ENCODE peak calls at places on chromosomes 4 and X, in eight cellular contexts. One of them, this sample, is unnamed.

GRCh38 chr4:147057631-147057980 is 111.9 kb upstream of the TTC29 start:
- DNase-seq in Calu3: no peak
- DNase-seq in T1000: no peak
- DNase-seq in dermis microvascular lymphatic vessel endothelial cell: no peak
- DNase-seq in left ventricle myocardium inferior: no peak
- DNase-seq in mucosa of gallbladder: no peak
- DNase-seq in osteoblast: no peak
- DNase-seq in NCI-H2029: no peak
- DNase-seq in this sample: no peak

GRCh38 chr4:140158234-140159030 is 4.4 kb upstream of the MAML3 start:
- DNase-seq in Calu3: no peak
- DNase-seq in T1000: no peak
- DNase-seq in dermis microvascular lymphatic vessel endothelial cell: no peak
- DNase-seq in left ventricle myocardium inferior: no peak
- DNase-seq in mucosa of gallbladder: no peak
- DNase-seq in osteoblast: no peak
- DNase-seq in NCI-H2029: peak; percentile 91
- DNase-seq in this sample: no peak

GRCh38 chr4:95155759-95156451 is 392.9 kb downstream of the UNC5C start:
- DNase-seq in Calu3: no peak
- DNase-seq in T1000: no peak
- DNase-seq in dermis microvascular lymphatic vessel endothelial cell: no peak
- DNase-seq in left ventricle myocardium inferior: no peak
- DNase-seq in mucosa of gallbladder: no peak
- DNase-seq in osteoblast: peak; percentile 56
- DNase-seq in NCI-H2029: no peak
- DNase-seq in this sample: no peak

GRCh38 chrX:8030361-8030760 is 103.1 kb upstream of the PNPLA4 start:
- DNase-seq in Calu3: no peak
- DNase-seq in T1000: no peak
- DNase-seq in dermis microvascular lymphatic vessel endothelial cell: no peak
- DNase-seq in left ventricle myocardium inferior: no peak
- DNase-seq in mucosa of gallbladder: no peak
- DNase-seq in osteoblast: no peak
- DNase-seq in NCI-H2029: no peak
- DNase-seq in this sample: no peak

GRCh38 chrX:104565791-104566687 is at the start of gene IL1RAPL2:
- DNase-seq in Calu3: peak; percentile 68
- DNase-seq in T1000: no peak
- DNase-seq in dermis microvascular lymphatic vessel endothelial cell: peak; percentile 1
- DNase-seq in left ventricle myocardium inferior: no peak
- DNase-seq in mucosa of gallbladder: peak; percentile 38
- DNase-seq in osteoblast: no peak
- DNase-seq in NCI-H2029: no peak
- DNase-seq in this sample: no peak

GRCh38 chr4:36348403-36348938 is 67.1 kb downstream of the DTHD1 start:
- DNase-seq in Calu3: no peak
- DNase-seq in T1000: no peak
- DNase-seq in dermis microvascular lymphatic vessel endothelial cell: no peak
- DNase-seq in left ventricle myocardium inferior: no peak
- DNase-seq in mucosa of gallbladder: no peak
- DNase-seq in osteoblast: no peak
- DNase-seq in NCI-H2029: no peak
- DNase-seq in this sample: no peak

GRCh38 chrX:20029728-20030127 is 38.9 kb upstream of the BCLAF3 start:
- DNase-seq in Calu3: peak; percentile 69
- DNase-seq in T1000: no peak
- DNase-seq in dermis microvascular lymphatic vessel endothelial cell: no peak
- DNase-seq in left ventricle myocardium inferior: no peak
- DNase-seq in mucosa of gallbladder: peak; percentile 88
- DNase-seq in osteoblast: no peak
- DNase-seq in NCI-H2029: no peak
- DNase-seq in this sample: no peak

GRCh38 chr4:112348488-112349158 is 51.5 kb downstream of the ALPK1 start:
- DNase-seq in Calu3: no peak
- DNase-seq in T1000: no peak
- DNase-seq in dermis microvascular lymphatic vessel endothelial cell: no peak
- DNase-seq in left ventricle myocardium inferior: peak; percentile 84
- DNase-seq in mucosa of gallbladder: no peak
- DNase-seq in osteoblast: peak; percentile 75
- DNase-seq in NCI-H2029: peak; percentile 77
- DNase-seq in this sample: no peak

GRCh38 chrX:37846141-37846540 is 1.2 kb downstream of the DYNLT3 start:
- DNase-seq in Calu3: no peak
- DNase-seq in T1000: no peak
- DNase-seq in dermis microvascular lymphatic vessel endothelial cell: no peak
- DNase-seq in left ventricle myocardium inferior: no peak
- DNase-seq in mucosa of gallbladder: no peak
- DNase-seq in osteoblast: peak; percentile 1
- DNase-seq in NCI-H2029: no peak
- DNase-seq in this sample: no peak

GRCh38 chr4:172980178-172980577 is 188.4 kb upstream of the GALNT7 start:
- DNase-seq in Calu3: no peak
- DNase-seq in T1000: no peak
- DNase-seq in dermis microvascular lymphatic vessel endothelial cell: no peak
- DNase-seq in left ventricle myocardium inferior: no peak
- DNase-seq in mucosa of gallbladder: no peak
- DNase-seq in osteoblast: no peak
- DNase-seq in NCI-H2029: no peak
- DNase-seq in this sample: no peak

GRCh38 chr4:149549911-149550310 is 265.7 kb downstream of the IQCM start:
- DNase-seq in Calu3: no peak
- DNase-seq in T1000: no peak
- DNase-seq in dermis microvascular lymphatic vessel endothelial cell: no peak
- DNase-seq in left ventricle myocardium inferior: no peak
- DNase-seq in mucosa of gallbladder: peak; percentile 17
- DNase-seq in osteoblast: peak; percentile 6
- DNase-seq in NCI-H2029: no peak
- DNase-seq in this sample: no peak

GRCh38 chr4:77488882-77489281 is 116.7 kb upstream of the CXCL13 start:
- DNase-seq in Calu3: no peak
- DNase-seq in T1000: no peak
- DNase-seq in dermis microvascular lymphatic vessel endothelial cell: no peak
- DNase-seq in left ventricle myocardium inferior: no peak
- DNase-seq in mucosa of gallbladder: no peak
- DNase-seq in osteoblast: no peak
- DNase-seq in NCI-H2029: no peak
- DNase-seq in this sample: no peak

GRCh38 chr4:5888222-5888701 is 4.6 kb downstream of the CRMP1 start:
- DNase-seq in Calu3: no peak
- DNase-seq in T1000: no peak
- DNase-seq in dermis microvascular lymphatic vessel endothelial cell: no peak
- DNase-seq in left ventricle myocardium inferior: no peak
- DNase-seq in mucosa of gallbladder: no peak
- DNase-seq in osteoblast: peak; percentile 71
- DNase-seq in NCI-H2029: peak; percentile 75
- DNase-seq in this sample: no peak

GRCh38 chrX:110318664-110318968 is 731 bp upstream of the AMMECR1 start:
- DNase-seq in Calu3: no peak
- DNase-seq in T1000: no peak
- DNase-seq in dermis microvascular lymphatic vessel endothelial cell: no peak
- DNase-seq in left ventricle myocardium inferior: no peak
- DNase-seq in mucosa of gallbladder: no peak
- DNase-seq in osteoblast: no peak
- DNase-seq in NCI-H2029: no peak
- DNase-seq in this sample: no peak

GRCh38 chrX:115949900-115950822 is 220.4 kb upstream of the AGTR2 start:
- DNase-seq in Calu3: no peak
- DNase-seq in T1000: no peak
- DNase-seq in dermis microvascular lymphatic vessel endothelial cell: peak; percentile 26
- DNase-seq in left ventricle myocardium inferior: no peak
- DNase-seq in mucosa of gallbladder: peak; percentile 32
- DNase-seq in osteoblast: no peak
- DNase-seq in NCI-H2029: no peak
- DNase-seq in this sample: no peak

GRCh38 chrX:49058794-49059193 is at the start of gene CCDC120:
- DNase-seq in Calu3: peak; percentile 67
- DNase-seq in T1000: no peak
- DNase-seq in dermis microvascular lymphatic vessel endothelial cell: no peak
- DNase-seq in left ventricle myocardium inferior: no peak
- DNase-seq in mucosa of gallbladder: peak; percentile 28
- DNase-seq in osteoblast: peak; percentile 46
- DNase-seq in NCI-H2029: peak; percentile 16
- DNase-seq in this sample: no peak

GRCh38 chr4:98290511-98290910 is 29.3 kb downstream of the RAP1GDS1 start:
- DNase-seq in Calu3: no peak
- DNase-seq in T1000: no peak
- DNase-seq in dermis microvascular lymphatic vessel endothelial cell: no peak
- DNase-seq in left ventricle myocardium inferior: no peak
- DNase-seq in mucosa of gallbladder: no peak
- DNase-seq in osteoblast: no peak
- DNase-seq in NCI-H2029: no peak
- DNase-seq in this sample: no peak

GRCh38 chr4:151855747-151856146 is 94.9 kb upstream of the GATB start:
- DNase-seq in Calu3: no peak
- DNase-seq in T1000: no peak
- DNase-seq in dermis microvascular lymphatic vessel endothelial cell: no peak
- DNase-seq in left ventricle myocardium inferior: no peak
- DNase-seq in mucosa of gallbladder: no peak
- DNase-seq in osteoblast: no peak
- DNase-seq in NCI-H2029: no peak
- DNase-seq in this sample: no peak

GRCh38 chr4:169100656-169101055 is 90.6 kb upstream of the CBR4 start:
- DNase-seq in Calu3: no peak
- DNase-seq in T1000: no peak
- DNase-seq in dermis microvascular lymphatic vessel endothelial cell: no peak
- DNase-seq in left ventricle myocardium inferior: no peak
- DNase-seq in mucosa of gallbladder: no peak
- DNase-seq in osteoblast: no peak
- DNase-seq in NCI-H2029: no peak
- DNase-seq in this sample: no peak

GRCh38 chr4:160450861-160451260 is 1348.0 kb downstream of the RAPGEF2 start:
- DNase-seq in Calu3: no peak
- DNase-seq in T1000: no peak
- DNase-seq in dermis microvascular lymphatic vessel endothelial cell: no peak
- DNase-seq in left ventricle myocardium inferior: no peak
- DNase-seq in mucosa of gallbladder: no peak
- DNase-seq in osteoblast: no peak
- DNase-seq in NCI-H2029: no peak
- DNase-seq in this sample: no peak

GRCh38 chrX:110407910-110408545 is 49.4 kb downstream of the RTL9 start:
- DNase-seq in Calu3: peak; percentile 74
- DNase-seq in T1000: peak; percentile 3
- DNase-seq in dermis microvascular lymphatic vessel endothelial cell: peak; percentile 36
- DNase-seq in left ventricle myocardium inferior: no peak
- DNase-seq in mucosa of gallbladder: peak; percentile 67
- DNase-seq in osteoblast: no peak
- DNase-seq in NCI-H2029: peak; percentile 8
- DNase-seq in this sample: no peak

GRCh38 chrX:42096262-42096939 is 173.0 kb upstream of the CASK start:
- DNase-seq in Calu3: peak; percentile 80
- DNase-seq in T1000: no peak
- DNase-seq in dermis microvascular lymphatic vessel endothelial cell: no peak
- DNase-seq in left ventricle myocardium inferior: no peak
- DNase-seq in mucosa of gallbladder: peak; percentile 41
- DNase-seq in osteoblast: peak; percentile 47
- DNase-seq in NCI-H2029: no peak
- DNase-seq in this sample: no peak

GRCh38 chr4:3675251-3676115 is 90.7 kb upstream of the ADRA2C start:
- DNase-seq in Calu3: no peak
- DNase-seq in T1000: no peak
- DNase-seq in dermis microvascular lymphatic vessel endothelial cell: no peak
- DNase-seq in left ventricle myocardium inferior: no peak
- DNase-seq in mucosa of gallbladder: no peak
- DNase-seq in osteoblast: no peak
- DNase-seq in NCI-H2029: no peak
- DNase-seq in this sample: no peak

GRCh38 chr4:47010347-47011188 is 17.2 kb upstream of the GABRA4 start:
- DNase-seq in Calu3: no peak
- DNase-seq in T1000: no peak
- DNase-seq in dermis microvascular lymphatic vessel endothelial cell: no peak
- DNase-seq in left ventricle myocardium inferior: no peak
- DNase-seq in mucosa of gallbladder: no peak
- DNase-seq in osteoblast: no peak
- DNase-seq in NCI-H2029: no peak
- DNase-seq in this sample: no peak

GRCh38 chr4:52911684-52912294 is 49.7 kb downstream of the RASL11B start:
- DNase-seq in Calu3: peak; percentile 84
- DNase-seq in T1000: no peak
- DNase-seq in dermis microvascular lymphatic vessel endothelial cell: peak; percentile 42
- DNase-seq in left ventricle myocardium inferior: peak; percentile 59
- DNase-seq in mucosa of gallbladder: peak; percentile 80
- DNase-seq in osteoblast: peak; percentile 61
- DNase-seq in NCI-H2029: peak; percentile 70
- DNase-seq in this sample: peak; percentile 50

GRCh38 chrX:69362889-69363288 is 141.2 kb upstream of the NALF2 start:
- DNase-seq in Calu3: no peak
- DNase-seq in T1000: no peak
- DNase-seq in dermis microvascular lymphatic vessel endothelial cell: no peak
- DNase-seq in left ventricle myocardium inferior: peak; percentile 16
- DNase-seq in mucosa of gallbladder: peak; percentile 14
- DNase-seq in osteoblast: no peak
- DNase-seq in NCI-H2029: no peak
- DNase-seq in this sample: no peak

GRCh38 chrX:113726898-113727297 is 857.0 kb upstream of the HTR2C start:
- DNase-seq in Calu3: no peak
- DNase-seq in T1000: no peak
- DNase-seq in dermis microvascular lymphatic vessel endothelial cell: no peak
- DNase-seq in left ventricle myocardium inferior: no peak
- DNase-seq in mucosa of gallbladder: no peak
- DNase-seq in osteoblast: no peak
- DNase-seq in NCI-H2029: no peak
- DNase-seq in this sample: no peak

GRCh38 chrX:142233400-142233799 is 28.3 kb upstream of the MAGEC2 start:
- DNase-seq in Calu3: no peak
- DNase-seq in T1000: no peak
- DNase-seq in dermis microvascular lymphatic vessel endothelial cell: no peak
- DNase-seq in left ventricle myocardium inferior: no peak
- DNase-seq in mucosa of gallbladder: no peak
- DNase-seq in osteoblast: no peak
- DNase-seq in NCI-H2029: no peak
- DNase-seq in this sample: no peak

GRCh38 chr4:6811165-6811564 is 28.6 kb downstream of the KIAA0232 start:
- DNase-seq in Calu3: no peak
- DNase-seq in T1000: no peak
- DNase-seq in dermis microvascular lymphatic vessel endothelial cell: no peak
- DNase-seq in left ventricle myocardium inferior: no peak
- DNase-seq in mucosa of gallbladder: no peak
- DNase-seq in osteoblast: no peak
- DNase-seq in NCI-H2029: no peak
- DNase-seq in this sample: no peak

GRCh38 chr4:82898322-82899243 is 2.0 kb upstream of the THAP9 start:
- DNase-seq in Calu3: no peak
- DNase-seq in T1000: no peak
- DNase-seq in dermis microvascular lymphatic vessel endothelial cell: no peak
- DNase-seq in left ventricle myocardium inferior: no peak
- DNase-seq in mucosa of gallbladder: peak; percentile 15
- DNase-seq in osteoblast: peak; percentile 54
- DNase-seq in NCI-H2029: peak; percentile 9
- DNase-seq in this sample: peak; percentile 46

GRCh38 chrX:34927866-34928265 is 14.7 kb upstream of the FAM47B start:
- DNase-seq in Calu3: no peak
- DNase-seq in T1000: no peak
- DNase-seq in dermis microvascular lymphatic vessel endothelial cell: no peak
- DNase-seq in left ventricle myocardium inferior: no peak
- DNase-seq in mucosa of gallbladder: no peak
- DNase-seq in osteoblast: no peak
- DNase-seq in NCI-H2029: no peak
- DNase-seq in this sample: no peak

GRCh38 chr4:113613503-113613902 is 148.0 kb downstream of the CAMK2D start:
- DNase-seq in Calu3: no peak
- DNase-seq in T1000: no peak
- DNase-seq in dermis microvascular lymphatic vessel endothelial cell: no peak
- DNase-seq in left ventricle myocardium inferior: no peak
- DNase-seq in mucosa of gallbladder: no peak
- DNase-seq in osteoblast: no peak
- DNase-seq in NCI-H2029: no peak
- DNase-seq in this sample: no peak

GRCh38 chr4:7336732-7337131 is 98.0 kb downstream of the PSAPL1 start:
- DNase-seq in Calu3: no peak
- DNase-seq in T1000: no peak
- DNase-seq in dermis microvascular lymphatic vessel endothelial cell: no peak
- DNase-seq in left ventricle myocardium inferior: peak; percentile 8
- DNase-seq in mucosa of gallbladder: no peak
- DNase-seq in osteoblast: peak; percentile 45
- DNase-seq in NCI-H2029: no peak
- DNase-seq in this sample: no peak

GRCh38 chrX:8971116-8971515 is 62.8 kb downstream of the FAM9B start:
- DNase-seq in Calu3: no peak
- DNase-seq in T1000: no peak
- DNase-seq in dermis microvascular lymphatic vessel endothelial cell: peak; percentile 7
- DNase-seq in left ventricle myocardium inferior: no peak
- DNase-seq in mucosa of gallbladder: no peak
- DNase-seq in osteoblast: no peak
- DNase-seq in NCI-H2029: no peak
- DNase-seq in this sample: no peak